ENCODE peak calls at places on chromosomes 1 and 21, in seven cellular contexts. W is adrenal gland, Q is gastrocnemius medialis, C is foreskin fibroblast, N is AG10803, K is breast epithelium, V is thyroid gland. H is an unnamed sample.

GRCh38 chr1:119321661-119322419 is 46.7 kb upstream of the HAO2 start:
- DNase-seq in W (no peak), K (no peak), V (no peak), C (no peak), Q (no peak), N (peak), H (no peak)

GRCh38 chr1:205665216-205665757 is 15.0 kb downstream of the SLC45A3 start:
- DNase-seq in Q (no peak), C (no peak), N (no peak), V (no peak), W (no peak), K (no peak), H (no peak)

GRCh38 chr1:91138959-91139358 is 117.1 kb upstream of the ZNF644 start:
- DNase-seq in C (no peak), K (no peak), V (no peak), W (no peak), N (no peak), Q (no peak), H (no peak)

GRCh38 chr1:240824238-240824637 is 212.3 kb upstream of the GREM2 start:
- DNase-seq in N (no peak), W (no peak), V (no peak), K (no peak), Q (no peak), C (no peak), H (no peak)

GRCh38 chr1:204340137-204340536 is 19.6 kb downstream of the PLEKHA6 start:
- DNase-seq in W (no peak), V (no peak), N (no peak), K (no peak), Q (no peak), C (no peak), H (no peak)

GRCh38 chr21:41710823-41711160 is 56.1 kb downstream of the RIPK4 start:
- DNase-seq in V (no peak), W (no peak), C (no peak), K (no peak), Q (no peak), N (no peak), H (no peak)

GRCh38 chr1:9028921-9029715 is 2.9 kb upstream of the SLC2A7 start:
- DNase-seq in W (no peak), K (no peak), N (peak), C (no peak), V (no peak), Q (no peak), H (no peak)

GRCh38 chr1:28200234-28200873 is 23.9 kb upstream of the PTAFR start:
- DNase-seq in V (no peak), N (no peak), C (no peak), K (no peak), W (no peak), Q (no peak), H (no peak)

GRCh38 chr1:145962157-145963102 is 1.9 kb downstream of the ANKRD34A start:
- DNase-seq in Q (no peak), V (peak), N (no peak), C (no peak), K (no peak), W (no peak), H (peak)

GRCh38 chr1:8911416-8912309 is 33.2 kb upstream of the ENO1 start:
- DNase-seq in C (no peak), V (no peak), N (no peak), K (no peak), Q (no peak), W (no peak), H (no peak)

GRCh38 chr1:116855220-116855619 is 54.5 kb upstream of the PTGFRN start:
- DNase-seq in C (no peak), Q (no peak), W (peak), V (peak), N (peak), K (no peak), H (no peak)

GRCh38 chr1:156643266-156644092 is 1.6 kb downstream of the BCAN start:
- DNase-seq in N (no peak), W (no peak), K (no peak), V (no peak), Q (no peak), C (no peak), H (no peak)

GRCh38 chr1:17045140-17045539 is 8.7 kb downstream of the SDHB start:
- DNase-seq in Q (no peak), V (no peak), K (no peak), C (no peak), W (no peak), N (no peak), H (no peak)

GRCh38 chr1:94272388-94272787 is 35.0 kb upstream of the ARHGAP29 start:
- DNase-seq in V (no peak), C (no peak), W (no peak), K (no peak), N (no peak), Q (no peak), H (no peak)

GRCh38 chr1:30407862-30408580 is 315.4 kb downstream of the MATN1 start:
- DNase-seq in Q (no peak), W (no peak), K (peak), C (no peak), V (no peak), N (no peak), H (no peak)

GRCh38 chr1:16396591-16396990 is 29.5 kb downstream of the SZRD1 start:
- DNase-seq in C (peak), W (peak), K (no peak), Q (peak), N (peak), V (no peak), H (no peak)

GRCh38 chr1:110339427-110340206 is 440 bp downstream of the RBM15 start:
- DNase-seq in V (peak), W (peak), Q (peak), K (peak), C (peak), N (peak), H (peak)

GRCh38 chr21:37574316-37574715 is 207.7 kb downstream of the DYRK1A start:
- DNase-seq in Q (no peak), C (no peak), K (no peak), V (no peak), N (no peak), W (no peak), H (no peak)

GRCh38 chr1:211213702-211214101 is 45.5 kb upstream of the RCOR3 start:
- DNase-seq in K (no peak), N (no peak), Q (no peak), V (no peak), C (no peak), W (no peak), H (no peak)

GRCh38 chr1:211210965-211211364 is 48.2 kb upstream of the RCOR3 start:
- DNase-seq in K (no peak), Q (no peak), C (no peak), W (no peak), V (no peak), N (no peak), H (no peak)

GRCh38 chr1:211206981-211207380 is 52.2 kb upstream of the RCOR3 start:
- DNase-seq in C (no peak), N (no peak), K (no peak), V (no peak), Q (no peak), W (no peak), H (no peak)

GRCh38 chr1:211215577-211215976 is 43.6 kb upstream of the RCOR3 start:
- DNase-seq in N (no peak), C (no peak), K (no peak), Q (no peak), W (no peak), V (no peak), H (no peak)

GRCh38 chr1:211210052-211210451 is 49.1 kb upstream of the RCOR3 start:
- DNase-seq in W (no peak), K (no peak), V (no peak), N (no peak), C (no peak), Q (no peak), H (no peak)
- H3K4me3 ChIP-seq in W (no peak), K (no peak), V (no peak), N (no peak), C (no peak), Q (no peak), H (no peak)

GRCh38 chr1:43991476-43992231 is at the start of gene CCDC24:
- DNase-seq in C (peak), W (peak), N (peak), K (peak), V (peak), Q (peak), H (peak)

GRCh38 chr1:43993206-43993914 is 2.0 kb downstream of the CCDC24 start:
- DNase-seq in V (no peak), N (no peak), Q (no peak), K (no peak), C (no peak), W (no peak), H (no peak)

GRCh38 chr1:43992232-43992995 is 1.0 kb downstream of the CCDC24 start:
- DNase-seq in C (no peak), Q (no peak), N (no peak), W (no peak), V (no peak), K (no peak), H (no peak)

GRCh38 chr1:43991200-43991475 is 261 bp upstream of the CCDC24 start:
- DNase-seq in V (no peak), Q (no peak), N (no peak), K (no peak), W (no peak), C (no peak), H (no peak)

GRCh38 chr1:43990271-43991199 is 864 bp upstream of the CCDC24 start:
- DNase-seq in C (no peak), V (no peak), Q (no peak), K (no peak), N (no peak), W (no peak), H (no peak)
- TF ChIP-seq CTCF in C (no peak), V (no peak), Q (no peak), K (no peak), N (peak), W (no peak), H (peak)

GRCh38 chr1:200906491-200906890 is 11.8 kb downstream of the INAVA start:
- DNase-seq in V (no peak), W (no peak), K (no peak), Q (no peak), N (no peak), C (no peak), H (no peak)

GRCh38 chr1:200907611-200908097 is 13.0 kb downstream of the INAVA start:
- DNase-seq in W (no peak), N (no peak), V (no peak), K (no peak), Q (no peak), C (peak), H (peak)

GRCh38 chr1:200904772-200905171 is 10.1 kb downstream of the INAVA start:
- DNase-seq in W (no peak), V (no peak), Q (no peak), K (no peak), C (no peak), N (no peak), H (no peak)

GRCh38 chr1:200903793-200904192 is 9.1 kb downstream of the INAVA start:
- DNase-seq in C (no peak), K (no peak), W (no peak), V (no peak), Q (no peak), N (no peak), H (no peak)

DNA sequence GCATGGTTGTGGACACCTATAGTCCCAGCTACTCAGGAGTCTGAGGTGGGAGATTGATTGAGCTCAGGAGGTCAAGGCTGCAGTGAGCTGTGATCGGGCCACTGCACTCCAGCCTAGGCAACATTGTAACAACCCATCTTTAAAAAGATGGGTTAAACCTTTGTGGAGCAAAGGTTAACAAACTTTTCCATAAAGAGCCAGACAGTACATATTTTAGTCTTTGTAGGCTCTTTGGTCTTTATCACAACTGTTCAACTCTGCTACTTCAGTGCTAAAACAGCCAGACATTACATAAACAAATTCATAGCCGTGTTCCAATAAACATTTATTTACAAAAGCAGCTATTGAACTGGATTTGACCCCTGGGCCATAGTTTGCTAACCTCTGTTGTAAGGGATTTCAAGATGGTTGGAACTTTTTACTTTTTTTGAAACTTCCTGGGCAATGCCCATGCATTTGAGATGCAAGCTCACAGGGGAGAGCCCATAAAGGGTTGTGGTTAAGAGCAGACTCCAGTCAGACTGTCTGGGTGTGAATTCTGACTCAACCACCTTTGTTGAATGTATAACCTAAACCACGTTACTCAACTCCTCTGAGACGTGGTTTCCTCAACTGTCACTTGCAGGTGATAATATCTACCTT is 10.8 kb downstream of the INAVA start:
- DNase-seq in K (no peak), C (no peak), V (no peak), W (no peak), N (no peak), Q (no peak), H (no peak)
- H3K4me3 ChIP-seq in K (no peak), C (no peak), V (no peak), W (no peak), N (no peak), Q (no peak), H (no peak)

DNA sequence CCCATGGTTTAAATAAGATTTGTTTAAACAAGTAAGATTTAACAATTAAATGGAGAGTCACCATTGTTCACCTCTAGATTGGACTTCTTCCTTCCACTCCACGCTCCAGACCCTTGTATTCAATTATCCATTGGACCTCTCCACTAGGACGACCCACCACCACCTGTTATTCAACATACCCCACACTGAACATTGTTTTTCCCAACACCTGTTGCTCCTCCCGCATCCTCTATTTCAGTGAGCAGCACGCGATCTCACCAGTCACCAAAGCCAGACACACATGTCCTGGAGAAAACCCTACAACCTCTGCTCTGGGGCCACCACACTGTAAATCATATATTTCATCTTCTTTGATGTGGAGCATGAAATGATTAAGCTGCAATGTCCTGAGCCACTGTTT is 28.6 kb downstream of the ATP8B2 start:
- DNase-seq in V (no peak), W (no peak), C (no peak), N (no peak), Q (no peak), K (no peak), H (no peak)
- TF ChIP-seq CTCF in V (no peak), W (no peak), C (no peak), N (no peak), Q (no peak), K (no peak), H (no peak)

GRCh38 chr1:76866566-76866965 is 714 bp upstream of the ST6GALNAC5 start:
- DNase-seq in N (peak), V (no peak), C (no peak), W (no peak), K (no peak), Q (no peak), H (no peak)
- H3K4me3 ChIP-seq in N (no peak), V (no peak), C (no peak), W (no peak), K (no peak), Q (no peak), H (no peak)

DNA sequence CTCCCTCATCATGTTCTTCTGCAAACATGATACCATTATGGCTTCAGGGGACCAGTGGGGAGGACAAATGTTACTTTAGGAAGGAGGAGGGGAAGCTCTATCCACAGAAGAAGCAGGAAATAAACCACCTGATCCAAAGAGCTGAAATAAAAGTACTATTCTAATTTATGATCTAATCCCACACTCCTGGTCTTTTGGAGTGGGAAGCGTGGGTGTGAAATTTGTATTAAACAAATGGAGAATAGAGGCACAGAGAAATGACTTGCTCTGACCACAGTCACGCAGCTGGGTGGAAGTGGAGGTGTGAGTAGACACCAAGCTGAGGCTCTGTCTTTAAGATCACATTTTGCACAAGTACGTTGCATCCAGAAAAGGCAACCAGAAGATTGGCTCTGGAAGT is 14.5 kb upstream of the STUM start:
- DNase-seq in V (no peak), Q (no peak), C (no peak), W (no peak), K (no peak), N (no peak), H (no peak)
- TF ChIP-seq CTCF in V (no peak), Q (no peak), C (no peak), W (no peak), K (no peak), N (no peak), H (no peak)